ENCODE peak calls at places on chromosomes 4 and X, in seven cellular contexts. R is DMS79; S is stimulated activated CD4-positive, alpha-beta T cell treated with anti-CD3 and anti-CD28 coated beads, Interleukin-4, amount 100 ng/mL, for 1 hour; B is stimulated activated naive CD8-positive, alpha-beta T cell treated with anti-CD3 and anti-CD28 coated beads, Interleukin-15, amount 100 ng/mL, for 72 hours; V is cerebellar cortex; K is tibial artery; A is GM06990. H is an unnamed sample.

GRCh38 chrX:10111364-10112148 is 45.2 kb upstream of the CLCN4 start:
- DNase-seq in R (no peak), S (peak), B (peak), V (no peak), K (peak), A (peak), H (peak)

GRCh38 chr4:139922625-139923024 is 231.4 kb downstream of the MAML3 start:
- DNase-seq in R (peak), S (no peak), B (no peak), V (peak), K (no peak), A (no peak), H (no peak)

GRCh38 chr4:30912098-30912719 is 192.0 kb downstream of the PCDH7 start:
- DNase-seq in R (no peak), S (no peak), B (no peak), V (no peak), K (no peak), A (no peak), H (no peak)

GRCh38 chr4:6121941-6122340 is 78.4 kb downstream of the JAKMIP1 start:
- DNase-seq in R (no peak), S (no peak), B (no peak), V (no peak), K (peak), A (no peak), H (no peak)

GRCh38 chr4:83125738-83126141 is 11.2 kb upstream of the PLAC8 start:
- DNase-seq in R (no peak), S (no peak), B (no peak), V (no peak), K (no peak), A (no peak), H (no peak)

GRCh38 chrX:72307646-72308051 is 1.9 kb upstream of the CITED1 start:
- DNase-seq in R (no peak), S (no peak), B (no peak), V (peak), K (no peak), A (no peak), H (no peak)

GRCh38 chrX:2960861-2961515 is 31.8 kb upstream of the ARSD start:
- DNase-seq in R (no peak), S (no peak), B (no peak), V (no peak), K (no peak), A (no peak), H (no peak)

GRCh38 chr4:140408974-140409373 is 18.5 kb downstream of the CLGN start:
- DNase-seq in R (no peak), S (no peak), B (no peak), V (no peak), K (no peak), A (no peak), H (no peak)

GRCh38 chrX:33190016-33190415 is 21.3 kb downstream of the DMD start:
- DNase-seq in R (no peak), S (no peak), B (no peak), V (no peak), K (no peak), A (no peak), H (no peak)

GRCh38 chrX:46400530-46400929 is 144.7 kb downstream of the ZNF674 start:
- DNase-seq in R (no peak), S (no peak), B (no peak), V (no peak), K (no peak), A (no peak), H (no peak)

GRCh38 chr4:129455462-129455861 is 359.5 kb downstream of the C4orf33 start:
- DNase-seq in R (peak), S (no peak), B (no peak), V (no peak), K (no peak), A (no peak), H (no peak)

GRCh38 chrX:154602226-154602625 is 16.9 kb downstream of the CTAG1B start:
- DNase-seq in R (no peak), S (no peak), B (no peak), V (no peak), K (no peak), A (no peak), H (no peak)

GRCh38 chr4:151568966-151569365 is 160.0 kb downstream of the FHIP1A start:
- DNase-seq in R (no peak), S (no peak), B (no peak), V (no peak), K (no peak), A (no peak), H (no peak)

GRCh38 chr4:187908079-187908501 is 87.5 kb upstream of the ZFP42 start:
- DNase-seq in R (no peak), S (no peak), B (no peak), V (no peak), K (no peak), A (no peak), H (no peak)

GRCh38 chr4:123304151-123305021 is 92.2 kb upstream of the SPRY1 start:
- DNase-seq in R (peak), S (no peak), B (peak), V (peak), K (no peak), A (peak), H (peak)

H was measured in GM20000.